ENCODE peak calls at places on chromosomes 5 and 9, in nine cellular contexts. B is astrocyte, C is AG10803, T is A549, R is uterus, N is PC-3, Z is Panc1, V is fibroblast of the aortic adventitia, L is bronchial epithelial cell. W is an unnamed sample.
A peak's percentile ranks its signal among the peaks of the same experiment; 100 is the strongest.

GRCh38 chr5:63121471-63121870 is 542.9 kb downstream of the LRRC70 start:
- DNase-seq in B (peak; percentile 6), C (peak; percentile 11), T (no peak), R (no peak), N (no peak), Z (no peak), V (no peak), L (no peak), W (no peak)

GRCh38 chr9:137457406-137458193 is 1.5 kb downstream of the NSMF start:
- DNase-seq in B (no peak), C (no peak), T (no peak), R (peak; percentile 20), N (no peak), Z (no peak), V (no peak), L (no peak), W (no peak)

GRCh38 chr9:95947118-95947517 is 71.6 kb downstream of the ERCC6L2 start:
- DNase-seq in B (peak; percentile 22), C (no peak), T (no peak), R (no peak), N (no peak), Z (no peak), V (no peak), L (no peak), W (no peak)

GRCh38 chr5:142644640-142645361 is 41.1 kb downstream of the FGF1 start:
- DNase-seq in B (peak; percentile 100), C (peak; percentile 100), T (peak; percentile 85), R (peak; percentile 76), N (peak; percentile 97), Z (peak; percentile 79), V (peak; percentile 100), L (peak; percentile 100), W (peak; percentile 95)

GRCh38 chr9:21810881-21811280 is 8.4 kb downstream of the MTAP start:
- DNase-seq in B (no peak), C (peak; percentile 21), T (no peak), R (no peak), N (no peak), Z (no peak), V (no peak), L (no peak), W (no peak)

GRCh38 chr5:149700347-149700746 is 29.8 kb upstream of the PPARGC1B start:
- DNase-seq in B (no peak), C (no peak), T (no peak), R (no peak), N (no peak), Z (no peak), V (no peak), L (no peak), W (no peak)

GRCh38 chr9:136628287-136628686 is 34.4 kb upstream of the EGFL7 start:
- DNase-seq in B (no peak), C (no peak), T (no peak), R (no peak), N (no peak), Z (no peak), V (no peak), L (no peak), W (no peak)

GRCh38 chr5:174760721-174761120 is 36.3 kb downstream of the MSX2 start:
- DNase-seq in B (no peak), C (no peak), T (no peak), R (no peak), N (no peak), Z (no peak), V (no peak), L (no peak), W (no peak)

GRCh38 chr5:161960314-161960713 is 107.3 kb upstream of the GABRG2 start:
- DNase-seq in B (no peak), C (no peak), T (no peak), R (no peak), N (no peak), Z (no peak), V (no peak), L (no peak), W (no peak)

GRCh38 chr5:37786855-37787254 is 53.0 kb downstream of the GDNF start:
- DNase-seq in B (peak; percentile 87), C (peak; percentile 91), T (no peak), R (no peak), N (peak; percentile 79), Z (no peak), V (peak; percentile 74), L (peak; percentile 82), W (peak; percentile 48)

GRCh38 chr9:116411506-116411905 is 257.9 kb downstream of the PAPPA start:
- DNase-seq in B (no peak), C (no peak), T (no peak), R (no peak), N (no peak), Z (no peak), V (no peak), L (no peak), W (no peak)

GRCh38 chr5:156585999-156586398 is 259.0 kb downstream of the SGCD start:
- DNase-seq in B (no peak), C (no peak), T (no peak), R (no peak), N (no peak), Z (no peak), V (no peak), L (no peak), W (no peak)

GRCh38 chr9:120877276-120878034 is 467 bp upstream of the PHF19 start:
- DNase-seq in B (peak; percentile 33), C (peak; percentile 44), T (peak; percentile 83), R (peak; percentile 78), N (peak; percentile 76), Z (no peak), V (peak; percentile 41), L (no peak), W (peak; percentile 73)

GRCh38 chr5:107422494-107422893 is 248.2 kb downstream of the EFNA5 start:
- DNase-seq in B (no peak), C (no peak), T (no peak), R (no peak), N (no peak), Z (no peak), V (no peak), L (no peak), W (no peak)

GRCh38 chr5:5270958-5271605 is 131.0 kb downstream of the ADAMTS16 start:
- DNase-seq in B (peak; percentile 92), C (peak; percentile 77), T (peak; percentile 82), R (peak; percentile 71), N (peak; percentile 96), Z (peak; percentile 22), V (peak; percentile 84), L (peak; percentile 90), W (peak; percentile 88)
- H3K4me3 ChIP-seq in B (peak overlapping the region; percentile 56), C (peak overlapping the region; percentile 17), T (peak overlapping the region; percentile 14), R (no peak overlapping the region), N (peak overlapping the region; percentile 48), Z (peak overlapping the region; percentile 1), V (peak overlapping the region; percentile 22), L (no peak overlapping the region), W (peak overlapping the region; percentile 41)

GRCh38 chr5:74977475-74977874 is 74.9 kb downstream of the GCNT4 start:
- DNase-seq in B (no peak), C (peak; percentile 62), T (no peak), R (no peak), N (no peak), Z (no peak), V (no peak), L (no peak), W (no peak)
- TF ChIP-seq CTCF in B (no peak), C (no peak), T (no peak), R (no peak), N (no peak), Z (no peak), V (no peak), L (no peak), W (no peak)

GRCh38 chr9:13896922-13897835 is 416.8 kb downstream of the NFIB start:
- DNase-seq in B (no peak), C (no peak), T (no peak), R (no peak), N (no peak), Z (no peak), V (no peak), L (no peak), W (no peak)
- H3K4me3 ChIP-seq in B (no peak overlapping the region), C (no peak overlapping the region), T (no peak overlapping the region), R (no peak overlapping the region), N (no peak overlapping the region), Z (no peak overlapping the region), V (no peak overlapping the region), L (no peak overlapping the region), W (no peak overlapping the region)

GRCh38 chr5:111685969-111686368 is 71.0 kb downstream of the NREP start:
- DNase-seq in B (no peak), C (no peak), T (peak; percentile 9), R (no peak), N (peak; percentile 65), Z (no peak), V (no peak), L (no peak), W (no peak)
- TF ChIP-seq CTCF in B (no peak), C (no peak), T (peak; percentile 24), R (no peak), N (peak; percentile 77), Z (peak; percentile 24), V (no peak), L (peak; percentile 6), W (no peak)

GRCh38 chr9:86589273-86589672 is 235.1 kb upstream of the TUT7 start:
- DNase-seq in B (no peak), C (no peak), T (no peak), R (no peak), N (no peak), Z (no peak), V (no peak), L (no peak), W (no peak)

GRCh38 chr9:86580688-86581087 is 226.5 kb upstream of the TUT7 start:
- DNase-seq in B (no peak), C (peak; percentile 27), T (no peak), R (no peak), N (no peak), Z (no peak), V (peak; percentile 43), L (no peak), W (peak; percentile 59)

GRCh38 chr9:86586144-86586494 is 231.9 kb upstream of the TUT7 start:
- DNase-seq in B (no peak), C (no peak), T (no peak), R (no peak), N (no peak), Z (no peak), V (no peak), L (no peak), W (no peak)

GRCh38 chr9:86591472-86591871 is 237.3 kb upstream of the TUT7 start:
- DNase-seq in B (no peak), C (peak; percentile 72), T (no peak), R (no peak), N (no peak), Z (no peak), V (peak; percentile 49), L (peak; percentile 13), W (peak; percentile 28)

DNA sequence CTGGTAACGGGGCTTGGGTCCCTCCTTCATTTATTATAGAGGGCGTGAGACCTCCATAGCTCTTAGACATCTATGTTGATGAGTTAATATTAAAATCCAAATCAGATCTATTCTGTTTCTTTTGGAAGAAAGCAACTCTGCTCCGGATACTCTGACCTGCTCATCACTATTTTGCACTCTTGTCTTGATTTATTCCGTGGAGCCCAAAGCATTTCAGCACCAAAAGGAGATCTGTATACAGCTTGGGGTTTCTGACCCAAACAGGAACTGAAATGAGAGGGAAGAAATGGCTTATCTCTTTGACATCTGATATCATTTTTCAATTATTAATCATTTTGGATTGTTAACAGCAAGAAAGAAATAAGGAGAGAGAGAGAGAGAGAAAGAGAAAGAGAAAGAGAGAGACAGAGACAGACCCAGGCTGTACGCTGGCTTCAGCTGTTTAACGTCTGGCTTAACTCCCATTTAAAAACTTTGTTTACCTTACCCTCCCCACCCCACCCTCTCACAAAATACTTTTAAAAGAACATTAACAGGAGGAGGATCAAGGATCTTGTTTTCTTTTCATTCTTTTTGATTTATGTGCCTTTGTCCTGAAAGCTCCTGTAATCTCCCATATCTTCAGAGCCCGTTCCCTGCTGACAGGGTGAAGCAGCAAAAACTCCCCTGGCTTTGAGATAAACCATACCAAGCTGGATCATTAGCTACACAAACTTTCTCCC is 231.4 kb upstream of the TUT7 start:
- DNase-seq in B (no peak), C (no peak), T (no peak), R (no peak), N (no peak), Z (no peak), V (peak; percentile 79), L (no peak), W (peak; percentile 77)
- H3K4me3 ChIP-seq in B (no peak overlapping the region), C (peak overlapping the region; percentile 34), T (no peak overlapping the region), R (no peak overlapping the region), N (no peak overlapping the region), Z (peak overlapping the region; percentile 23), V (peak overlapping the region; percentile 40), L (no peak overlapping the region), W (peak overlapping the region; percentile 52)